ENCODE peak calls at places on chromosomes 4 and X, in five cellular contexts. C, Y, U, L and H are unnamed samples.

GRCh38 chrX:38558681-38559080 is 2.7 kb upstream of the TSPAN7 start:
- DNase-seq in Y (no peak), U (no peak), C (no peak), L (no peak), H (no peak)

GRCh38 chrX:22078117-22078516 is 46.0 kb downstream of the PHEX start:
- DNase-seq in Y (no peak), L (no peak), C (no peak), U (no peak), H (no peak)

GRCh38 chr4:65658117-65658516 is 12.2 kb downstream of the EPHA5 start:
- DNase-seq in C (no peak), Y (peak; percentile 23), U (no peak), L (no peak), H (no peak)

GRCh38 chr4:83019794-83020497 is 9.3 kb upstream of the LIN54 start:
- DNase-seq in C (no peak), L (no peak), U (no peak), Y (no peak), H (no peak)

GRCh38 chr4:99876946-99877345 is 17.3 kb downstream of the LAMTOR3 start:
- DNase-seq in Y (no peak), L (no peak), C (no peak), U (no peak), H (no peak)

GRCh38 chr4:17188035-17188967 is 289.9 kb upstream of the LDB2 start:
- DNase-seq in Y (no peak), C (no peak), L (no peak), U (no peak), H (no peak)

GRCh38 chrX:154021131-154021611 is 1.5 kb upstream of the IRAK1 start:
- DNase-seq in L (no peak), U (peak; percentile 60), C (no peak), Y (peak; percentile 34), H (no peak)

GRCh38 chr4:138110815-138111214 is 131.3 kb downstream of the SLC7A11 start:
- DNase-seq in C (no peak), Y (no peak), L (no peak), U (no peak), H (no peak)

GRCh38 chr4:22500128-22500611 is 15.7 kb downstream of the ADGRA3 start:
- DNase-seq in C (no peak), U (no peak), L (peak; percentile 78), Y (peak; percentile 66), H (no peak)